ENCODE peak calls at places on chromosomes 12 and 14, in six cellular contexts. One of them, this sample, is unnamed.

GRCh38 chr14:105533391-105533790 is 7.0 kb downstream of the TMEM121 start:
- DNase-seq in stimulated activated CD8-positive, alpha-beta memory T cell treated with anti-CD3 and anti-CD28 coated beads, Interleukin-12 subunit alpha, Interleukin-12 subunit beta, amount 100 ng/mL, for 4 hours: no peak
- DNase-seq in GOT3: no peak
- DNase-seq in A673: no peak
- DNase-seq in AG04450: no peak
- DNase-seq in fibroblast of lung: no peak
- DNase-seq in this sample: no peak

GRCh38 chr14:104544362-104544761 is 35.2 kb upstream of the C14orf180 start:
- DNase-seq in stimulated activated CD8-positive, alpha-beta memory T cell treated with anti-CD3 and anti-CD28 coated beads, Interleukin-12 subunit alpha, Interleukin-12 subunit beta, amount 100 ng/mL, for 4 hours: no peak
- DNase-seq in GOT3: no peak
- DNase-seq in A673: no peak
- DNase-seq in AG04450: no peak
- DNase-seq in fibroblast of lung: no peak
- DNase-seq in this sample: no peak

GRCh38 chr12:126506426-126507182 is 1441.4 kb downstream of the AACS start:
- DNase-seq in stimulated activated CD8-positive, alpha-beta memory T cell treated with anti-CD3 and anti-CD28 coated beads, Interleukin-12 subunit alpha, Interleukin-12 subunit beta, amount 100 ng/mL, for 4 hours: no peak
- DNase-seq in GOT3: no peak
- DNase-seq in A673: peak; percentile 83
- DNase-seq in AG04450: no peak
- DNase-seq in fibroblast of lung: peak; percentile 43
- DNase-seq in this sample: no peak

GRCh38 chr14:68888025-68888850 is 90.9 kb downstream of the ACTN1 start:
- DNase-seq in stimulated activated CD8-positive, alpha-beta memory T cell treated with anti-CD3 and anti-CD28 coated beads, Interleukin-12 subunit alpha, Interleukin-12 subunit beta, amount 100 ng/mL, for 4 hours: no peak
- DNase-seq in GOT3: no peak
- DNase-seq in A673: no peak
- DNase-seq in AG04450: no peak
- DNase-seq in fibroblast of lung: peak; percentile 57
- DNase-seq in this sample: no peak

GRCh38 chr12:75641031-75641780 is 129.8 kb upstream of the KRR1 start:
- DNase-seq in stimulated activated CD8-positive, alpha-beta memory T cell treated with anti-CD3 and anti-CD28 coated beads, Interleukin-12 subunit alpha, Interleukin-12 subunit beta, amount 100 ng/mL, for 4 hours: peak; percentile 6
- DNase-seq in GOT3: no peak
- DNase-seq in A673: peak; percentile 50
- DNase-seq in AG04450: peak; percentile 68
- DNase-seq in fibroblast of lung: peak; percentile 99
- DNase-seq in this sample: peak; percentile 83

GRCh38 chr14:26794731-26795130 is 196.9 kb upstream of the NOVA1 start:
- DNase-seq in stimulated activated CD8-positive, alpha-beta memory T cell treated with anti-CD3 and anti-CD28 coated beads, Interleukin-12 subunit alpha, Interleukin-12 subunit beta, amount 100 ng/mL, for 4 hours: no peak
- DNase-seq in GOT3: no peak
- DNase-seq in A673: no peak
- DNase-seq in AG04450: no peak
- DNase-seq in fibroblast of lung: peak; percentile 95
- DNase-seq in this sample: peak; percentile 2

GRCh38 chr12:55686366-55687010 is 21.2 kb downstream of the ITGA7 start:
- DNase-seq in stimulated activated CD8-positive, alpha-beta memory T cell treated with anti-CD3 and anti-CD28 coated beads, Interleukin-12 subunit alpha, Interleukin-12 subunit beta, amount 100 ng/mL, for 4 hours: no peak
- DNase-seq in GOT3: no peak
- DNase-seq in A673: no peak
- DNase-seq in AG04450: no peak
- DNase-seq in fibroblast of lung: no peak
- DNase-seq in this sample: no peak

GRCh38 chr12:62640910-62641448 is 174.4 kb downstream of the MON2 start:
- DNase-seq in stimulated activated CD8-positive, alpha-beta memory T cell treated with anti-CD3 and anti-CD28 coated beads, Interleukin-12 subunit alpha, Interleukin-12 subunit beta, amount 100 ng/mL, for 4 hours: no peak
- DNase-seq in GOT3: no peak
- DNase-seq in A673: peak; percentile 5
- DNase-seq in AG04450: no peak
- DNase-seq in fibroblast of lung: peak; percentile 68
- DNase-seq in this sample: no peak

GRCh38 chr12:8154526-8154925 is 2.3 kb upstream of the ZNF705A start:
- DNase-seq in stimulated activated CD8-positive, alpha-beta memory T cell treated with anti-CD3 and anti-CD28 coated beads, Interleukin-12 subunit alpha, Interleukin-12 subunit beta, amount 100 ng/mL, for 4 hours: no peak
- DNase-seq in GOT3: no peak
- DNase-seq in A673: no peak
- DNase-seq in AG04450: peak; percentile 43
- DNase-seq in fibroblast of lung: peak; percentile 6
- DNase-seq in this sample: no peak

GRCh38 chr12:124392991-124393790 is 98.3 kb downstream of the RFLNA start:
- DNase-seq in stimulated activated CD8-positive, alpha-beta memory T cell treated with anti-CD3 and anti-CD28 coated beads, Interleukin-12 subunit alpha, Interleukin-12 subunit beta, amount 100 ng/mL, for 4 hours: no peak
- DNase-seq in GOT3: no peak
- DNase-seq in A673: peak; percentile 57
- DNase-seq in AG04450: no peak
- DNase-seq in fibroblast of lung: peak; percentile 69
- DNase-seq in this sample: no peak

GRCh38 chr14:104557766-104558165 is 21.8 kb upstream of the C14orf180 start:
- DNase-seq in stimulated activated CD8-positive, alpha-beta memory T cell treated with anti-CD3 and anti-CD28 coated beads, Interleukin-12 subunit alpha, Interleukin-12 subunit beta, amount 100 ng/mL, for 4 hours: no peak
- DNase-seq in GOT3: no peak
- DNase-seq in A673: no peak
- DNase-seq in AG04450: no peak
- DNase-seq in fibroblast of lung: no peak
- DNase-seq in this sample: no peak

GRCh38 chr14:77025744-77026165 is 2.8 kb downstream of the IRF2BPL start:
- DNase-seq in stimulated activated CD8-positive, alpha-beta memory T cell treated with anti-CD3 and anti-CD28 coated beads, Interleukin-12 subunit alpha, Interleukin-12 subunit beta, amount 100 ng/mL, for 4 hours: no peak
- DNase-seq in GOT3: no peak
- DNase-seq in A673: peak; percentile 54
- DNase-seq in AG04450: no peak
- DNase-seq in fibroblast of lung: no peak
- DNase-seq in this sample: no peak

GRCh38 chr12:6382371-6382770 is 1.6 kb upstream of the LTBR start:
- DNase-seq in stimulated activated CD8-positive, alpha-beta memory T cell treated with anti-CD3 and anti-CD28 coated beads, Interleukin-12 subunit alpha, Interleukin-12 subunit beta, amount 100 ng/mL, for 4 hours: no peak
- DNase-seq in GOT3: no peak
- DNase-seq in A673: no peak
- DNase-seq in AG04450: no peak
- DNase-seq in fibroblast of lung: no peak
- DNase-seq in this sample: no peak

GRCh38 chr12:29241821-29242591 is 92.9 kb downstream of the FAR2 start:
- DNase-seq in stimulated activated CD8-positive, alpha-beta memory T cell treated with anti-CD3 and anti-CD28 coated beads, Interleukin-12 subunit alpha, Interleukin-12 subunit beta, amount 100 ng/mL, for 4 hours: no peak
- DNase-seq in GOT3: no peak
- DNase-seq in A673: peak; percentile 83
- DNase-seq in AG04450: peak; percentile 15
- DNase-seq in fibroblast of lung: peak; percentile 89
- DNase-seq in this sample: peak; percentile 87

GRCh38 chr12:77152623-77153193 is 87.3 kb upstream of the E2F7 start:
- DNase-seq in stimulated activated CD8-positive, alpha-beta memory T cell treated with anti-CD3 and anti-CD28 coated beads, Interleukin-12 subunit alpha, Interleukin-12 subunit beta, amount 100 ng/mL, for 4 hours: no peak
- DNase-seq in GOT3: no peak
- DNase-seq in A673: peak; percentile 47
- DNase-seq in AG04450: peak; percentile 20
- DNase-seq in fibroblast of lung: peak; percentile 57
- DNase-seq in this sample: peak; percentile 51

GRCh38 chr12:63997198-63997597 is 152.7 kb downstream of the SRGAP1 start:
- DNase-seq in stimulated activated CD8-positive, alpha-beta memory T cell treated with anti-CD3 and anti-CD28 coated beads, Interleukin-12 subunit alpha, Interleukin-12 subunit beta, amount 100 ng/mL, for 4 hours: no peak
- DNase-seq in GOT3: no peak
- DNase-seq in A673: no peak
- DNase-seq in AG04450: no peak
- DNase-seq in fibroblast of lung: no peak
- DNase-seq in this sample: no peak

This sample was measured in stromal cell of bone marrow.